ENCODE peak calls at places on chromosomes 1 and 21, in six cellular contexts. B, H, L, N, Y and C are unnamed samples.

GRCh38 chr1:43541721-43542401 is 11.2 kb downstream of the PTPRF start:
- DNase-seq in N (no peak), Y (no peak), L (no peak), B (no peak), H (no peak), C (no peak)

GRCh38 chr21:44846485-44847260 is 26.8 kb downstream of the PTTG1IP start:
- DNase-seq in H (peak; percentile 35), L (no peak), N (no peak), B (no peak), Y (peak; percentile 60), C (peak; percentile 24)

GRCh38 chr1:61361971-61362370 is 279.6 kb downstream of the NFIA start:
- DNase-seq in H (no peak), L (no peak), Y (no peak), N (no peak), B (no peak), C (no peak)

GRCh38 chr1:9653783-9654517 is 2.4 kb downstream of the PIK3CD start:
- DNase-seq in H (no peak), L (no peak), N (no peak), Y (no peak), B (no peak), C (no peak)

GRCh38 chr1:54037476-54037875 is 15.5 kb downstream of the TMEM59 start:
- DNase-seq in L (no peak), Y (no peak), H (peak; percentile 60), B (no peak), N (no peak), C (no peak)

GRCh38 chr1:27009601-27010197 is 3.0 kb downstream of the TENT5B start:
- DNase-seq in H (no peak), L (no peak), N (no peak), Y (peak; percentile 52), B (no peak), C (peak; percentile 51)

GRCh38 chr1:184753608-184754478 is 815 bp downstream of the EDEM3 start:
- DNase-seq in H (peak; percentile 29), Y (peak; percentile 51), N (no peak), L (no peak), B (peak; percentile 55), C (peak; percentile 56)

GRCh38 chr1:160570847-160571246 is 8.4 kb downstream of the CD84 start:
- DNase-seq in B (no peak), Y (no peak), N (no peak), L (no peak), H (no peak), C (no peak)

GRCh38 chr1:163535807-163536206 is 214.1 kb downstream of the NUF2 start:
- DNase-seq in Y (peak; percentile 27), N (no peak), L (no peak), H (peak; percentile 5), B (no peak), C (peak; percentile 43)

GRCh38 chr1:191255354-191256057 is 777.8 kb upstream of the BRINP3 start:
- DNase-seq in L (no peak), H (no peak), Y (no peak), N (peak; percentile 59), B (no peak), C (no peak)

GRCh38 chr1:92329356-92330129 is 30.7 kb downstream of the RPAP2 start:
- DNase-seq in H (peak; percentile 67), B (no peak), L (no peak), N (no peak), Y (peak; percentile 82), C (peak; percentile 63)

GRCh38 chr1:221868894-221869293 is 127.0 kb upstream of the DUSP10 start:
- DNase-seq in B (no peak), H (peak; percentile 87), N (no peak), Y (no peak), L (no peak), C (peak; percentile 49)

GRCh38 chr1:230210326-230210978 is 143.4 kb downstream of the GALNT2 start:
- DNase-seq in L (peak; percentile 13), N (no peak), B (no peak), H (peak; percentile 28), Y (no peak), C (peak; percentile 48)

GRCh38 chr21:46221664-46222435 is 6.7 kb downstream of the LSS start:
- DNase-seq in H (no peak), L (no peak), N (no peak), Y (no peak), B (no peak), C (no peak)

GRCh38 chr1:53176452-53177344 is 19.9 kb upstream of the CPT2 start:
- DNase-seq in N (no peak), Y (peak; percentile 60), L (no peak), B (no peak), H (peak; percentile 59), C (peak; percentile 57)

GRCh38 chr1:1540817-1541628 is 599 bp upstream of the TMEM240 start:
- DNase-seq in Y (no peak), H (no peak), N (peak; percentile 18), B (no peak), L (no peak), C (no peak)

GRCh38 chr1:1538989-1539309 is 1.5 kb downstream of the TMEM240 start:
- DNase-seq in B (no peak), Y (no peak), H (no peak), L (no peak), N (no peak), C (no peak)

GRCh38 chr1:1539310-1540014 is 962 bp downstream of the TMEM240 start:
- DNase-seq in N (peak; percentile 41), H (peak; percentile 47), L (no peak), B (peak; percentile 61), Y (no peak), C (peak; percentile 58)

GRCh38 chr1:1538334-1538733 is 2.1 kb downstream of the TMEM240 start:
- DNase-seq in H (no peak), L (no peak), N (no peak), Y (no peak), B (no peak), C (no peak)

DNA sequence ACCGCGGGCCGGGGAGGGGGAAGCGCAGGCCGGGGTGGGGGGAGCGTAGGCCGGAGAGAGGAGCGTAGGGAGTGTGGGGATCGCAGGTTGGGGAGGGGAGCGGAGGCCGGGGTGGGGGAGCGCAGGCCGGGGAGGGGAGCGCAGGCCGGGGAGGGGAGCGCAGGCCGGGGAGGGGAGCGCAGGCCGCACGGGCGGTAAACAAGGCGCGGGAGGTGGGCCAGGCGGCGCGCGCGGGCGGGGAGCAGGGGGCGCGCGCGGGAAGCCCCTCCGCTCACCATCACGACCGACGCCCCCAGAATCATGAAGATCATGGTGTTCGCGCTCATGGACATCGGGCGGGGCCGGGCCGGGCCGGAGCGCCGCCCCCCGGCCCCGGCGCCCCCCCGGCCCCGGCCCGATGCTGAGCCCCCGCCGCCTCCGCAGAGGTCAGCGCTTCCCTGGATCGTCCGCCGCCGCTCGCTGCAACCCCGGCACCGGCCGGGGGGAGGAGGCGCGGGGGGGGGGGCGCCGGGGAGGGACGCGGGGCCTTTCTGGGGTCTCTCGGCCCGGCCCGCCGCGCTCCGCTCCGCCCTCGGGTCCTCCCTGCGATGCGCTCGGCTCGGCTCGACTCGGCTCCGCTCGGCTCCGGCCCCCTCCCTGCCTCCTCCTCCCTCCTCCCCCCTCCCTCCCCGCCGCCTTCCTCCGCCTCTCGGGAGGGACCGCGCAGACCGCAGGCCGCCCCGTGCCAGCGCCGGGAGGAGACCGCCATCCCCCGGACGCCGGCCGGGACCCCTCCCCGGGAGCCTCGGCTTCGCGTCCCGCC is at the start of gene TMEM240:
- DNase-seq in L (peak; percentile 90), B (peak; percentile 86), N (peak; percentile 71), H (peak; percentile 69), Y (no peak), C (peak; percentile 81)
- H3K9ac ChIP-seq in L (peak within 1 kb of the TSS; percentile 62), B (peak within 1 kb of the TSS; percentile 39), N (peak within 1 kb of the TSS; percentile 97), H (peak within 1 kb of the TSS; percentile 95), Y (no peak within 1 kb of the TSS), C (peak within 1 kb of the TSS; percentile 73)

DNA sequence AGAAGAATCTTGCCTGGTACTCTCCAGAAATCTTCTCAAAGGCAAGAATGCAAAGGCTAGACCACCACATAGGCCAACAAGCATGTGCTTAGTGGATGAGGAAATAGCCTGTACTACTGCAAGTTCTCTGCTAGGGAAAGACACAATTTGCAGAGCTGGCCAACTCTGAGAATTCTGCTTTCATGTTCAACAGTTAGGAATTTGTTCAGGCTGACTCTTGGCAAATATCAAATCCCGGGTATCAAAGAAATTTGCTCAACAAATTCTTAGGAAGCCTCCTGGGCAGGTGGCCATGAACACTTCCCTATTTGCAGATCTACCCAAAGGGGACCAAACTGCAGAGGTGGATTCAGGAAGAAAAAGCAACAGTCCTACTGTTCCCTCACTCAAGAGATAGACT is 15.0 kb upstream of the H3-3A start:
- DNase-seq in B (no peak), H (peak; percentile 61), L (no peak), N (no peak), Y (no peak), C (no peak)
- H4K91ac ChIP-seq in B (no peak overlapping the region), H (no peak overlapping the region), L (no peak overlapping the region), N (no peak overlapping the region), Y (no peak overlapping the region), C (no peak overlapping the region)

DNA sequence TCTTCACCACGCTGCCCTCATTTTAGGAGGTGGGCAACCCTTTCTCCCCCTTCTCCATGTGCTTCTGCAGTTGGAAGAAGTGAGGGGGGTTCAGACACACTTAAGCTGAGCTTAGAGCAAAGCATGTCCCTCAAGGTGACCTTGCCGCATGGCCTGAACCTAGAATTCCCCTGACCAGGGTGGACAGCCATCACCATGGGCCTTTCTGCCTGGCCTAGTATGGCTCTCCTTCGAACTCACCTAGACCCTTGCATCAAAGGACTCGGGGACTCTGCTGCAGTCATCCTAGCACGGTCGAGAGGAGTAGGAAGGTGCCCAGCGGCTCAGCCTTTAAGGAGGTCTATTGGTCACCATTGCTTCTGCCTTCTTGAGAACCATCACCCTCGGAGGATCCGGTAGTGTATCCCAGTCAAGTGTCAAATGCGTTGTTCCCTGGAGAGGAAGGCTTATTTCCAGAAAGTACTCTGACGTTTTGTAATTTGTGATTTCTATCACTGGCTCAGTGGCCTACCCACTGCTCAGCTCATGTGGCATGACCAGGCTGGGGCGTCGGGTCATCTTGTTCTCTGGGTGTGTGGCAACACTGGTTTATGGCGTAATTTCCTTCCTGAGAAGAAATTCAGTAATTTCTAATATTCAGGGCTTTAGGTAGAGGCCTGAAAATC is at the start of gene KCNE1:
- DNase-seq in H (no peak), Y (peak; percentile 36), N (no peak), B (no peak), L (no peak), C (no peak)
- H3K9ac ChIP-seq in H (no peak within 1 kb of the TSS), Y (no peak within 1 kb of the TSS), N (no peak within 1 kb of the TSS), B (no peak within 1 kb of the TSS), L (no peak within 1 kb of the TSS), C (peak within 1 kb of the TSS; percentile 47)

GRCh38 chr1:11918779-11919519 is 7.3 kb downstream of the KIAA2013 start:
- DNase-seq in N (no peak), L (no peak), H (peak; percentile 88), B (no peak), Y (peak; percentile 87), C (peak; percentile 73)
- H4K91ac ChIP-seq in N (no peak overlapping the region), L (no peak overlapping the region), H (no peak overlapping the region), B (no peak overlapping the region), Y (peak overlapping the region; percentile 73), C (no peak overlapping the region)

GRCh38 chr1:58249729-58250586 is 296.6 kb downstream of the OMA1 start:
- DNase-seq in Y (no peak), B (peak; percentile 87), H (peak; percentile 11), L (peak; percentile 83), N (peak; percentile 59), C (peak; percentile 8)
- H3K9ac ChIP-seq in Y (no peak overlapping the region), B (no peak overlapping the region), H (no peak overlapping the region), L (peak overlapping the region; percentile 61), N (peak overlapping the region; percentile 86), C (no peak overlapping the region)

GRCh38 chr1:158943059-158943458 is 11.7 kb downstream of the PYHIN1 start:
- DNase-seq in N (no peak), Y (peak; percentile 54), L (no peak), H (peak; percentile 5), B (no peak), C (no peak)
- H4K91ac ChIP-seq in N (no peak overlapping the region), Y (no peak overlapping the region), L (no peak overlapping the region), H (no peak overlapping the region), B (no peak overlapping the region), C (no peak overlapping the region)